ENCODE peak calls at places on chromosomes 1 and 21, in four cellular contexts. Y is HepG2, G is HCT116, H is K562. J is an unnamed sample.

GRCh38 chr1:178632619-178633018 is 92.4 kb upstream of the RALGPS2 start:
- DNase-seq in G (no peak), Y (no peak), H (no peak), J (no peak)

GRCh38 chr1:20207546-20207945 is 21.2 kb upstream of the PLA2G2C start:
- DNase-seq in Y (no peak), G (no peak), H (no peak), J (no peak)

GRCh38 chr21:37711294-37711844 is 204.9 kb downstream of the KCNJ6 start:
- DNase-seq in H (no peak), Y (no peak), G (no peak), J (no peak)

GRCh38 chr21:25735895-25736597 is 1.3 kb downstream of the GABPA start:
- DNase-seq in G (no peak), Y (peak), H (peak), J (no peak)

GRCh38 chr1:111605553-111605952 is 14.0 kb upstream of the RAP1A start:
- DNase-seq in Y (no peak), G (no peak), H (no peak), J (no peak)

GRCh38 chr1:206581571-206581981 is 30.7 kb downstream of the EIF2D start:
- DNase-seq in H (no peak), G (no peak), Y (no peak), J (no peak)

GRCh38 chr1:246658567-246658966 is 65.6 kb upstream of the SCCPDH start:
- DNase-seq in G (no peak), Y (no peak), H (no peak), J (no peak)

GRCh38 chr21:44854391-44854663 is 19.2 kb downstream of the PTTG1IP start:
- DNase-seq in Y (no peak), G (no peak), H (peak), J (no peak)

GRCh38 chr1:63615809-63616420 is 22.7 kb downstream of the PGM1 start:
- DNase-seq in H (peak), G (peak), Y (peak), J (peak)

GRCh38 chr1:94068096-94068830 is 52.7 kb downstream of the ABCA4 start:
- DNase-seq in H (no peak), G (peak), Y (peak), J (no peak)

GRCh38 chr1:110921953-110922352 is 41.8 kb downstream of the LRIF1 start:
- DNase-seq in H (no peak), Y (no peak), G (no peak), J (no peak)

GRCh38 chr1:168008595-168008994 is 71.7 kb upstream of the MPC2 start:
- DNase-seq in G (no peak), Y (no peak), H (no peak), J (no peak)

GRCh38 chr1:18882511-18882910 is 19.8 kb downstream of the ALDH4A1 start:
- DNase-seq in G (no peak), Y (no peak), H (no peak), J (no peak)

GRCh38 chr1:192545781-192546521 is 29.6 kb upstream of the RGS1 start:
- DNase-seq in Y (no peak), H (no peak), G (no peak), J (peak)

GRCh38 chr1:65330822-65331221 is 21.5 kb downstream of the DNAJC6 start:
- DNase-seq in H (no peak), Y (no peak), G (no peak), J (no peak)

GRCh38 chr21:37751268-37751975 is 164.8 kb downstream of the KCNJ6 start:
- DNase-seq in H (no peak), G (no peak), Y (peak), J (no peak)

GRCh38 chr1:21781971-21782867 is 730 bp downstream of the USP48 start:
- DNase-seq in H (peak), Y (peak), G (no peak), J (peak)

GRCh38 chr1:180376253-180376652 is 126.1 kb downstream of the ACBD6 start:
- DNase-seq in Y (no peak), H (no peak), G (no peak), J (no peak)

GRCh38 chr1:84582802-84583587 is 8.8 kb upstream of the CTBS start:
- DNase-seq in G (no peak), H (peak), Y (peak), J (no peak)

GRCh38 chr1:43153443-43153842 is 18.6 kb downstream of the EBNA1BP2 start:
- DNase-seq in Y (no peak), G (no peak), H (no peak), J (no peak)

GRCh38 chr21:37601915-37602314 is 235.3 kb downstream of the DYRK1A start:
- DNase-seq in H (no peak), G (no peak), Y (no peak), J (no peak)

GRCh38 chr21:41778974-41779600 is 12.2 kb upstream of the RIPK4 start:
- DNase-seq in G (no peak), H (no peak), Y (peak), J (no peak)

GRCh38 chr1:15799004-15799867 is 8.2 kb downstream of the UQCRHL start:
- DNase-seq in H (peak), G (peak), Y (peak), J (no peak)

GRCh38 chr1:164740021-164740526 is 181.1 kb downstream of the PBX1 start:
- DNase-seq in G (no peak), H (no peak), Y (no peak), J (no peak)

GRCh38 chr21:45074048-45074817 is at the start of gene ADARB1:
- DNase-seq in H (peak), Y (peak), G (no peak), J (no peak)

GRCh38 chr1:21966247-21967000 is 10.4 kb upstream of the CELA3B start:
- DNase-seq in G (no peak), Y (peak), H (no peak), J (no peak)

GRCh38 chr1:94734963-94735899 is 84.9 kb upstream of the SLC44A3 start:
- DNase-seq in Y (no peak), G (no peak), H (peak), J (no peak)

GRCh38 chr1:42295816-42296215 is 39.2 kb downstream of the FOXJ3 start:
- DNase-seq in G (no peak), H (no peak), Y (no peak), J (no peak)

GRCh38 chr1:1306070-1306660 is 1.6 kb downstream of the ACAP3 start:
- DNase-seq in G (no peak), H (peak), Y (peak), J (no peak)

GRCh38 chr1:232503497-232503896 is 126.4 kb downstream of the SIPA1L2 start:
- DNase-seq in Y (no peak), G (no peak), H (no peak), J (no peak)

GRCh38 chr21:33824156-33824941 is 91.3 kb downstream of the ATP5PO start:
- DNase-seq in Y (no peak), G (no peak), H (no peak), J (no peak)

GRCh38 chr21:10272216-10272615 is 249.2 kb upstream of the TPTE start:
- DNase-seq in G (no peak), Y (peak), H (no peak), J (no peak)

GRCh38 chr1:7382971-7383370 is 388.1 kb upstream of the VAMP3 start:
- DNase-seq in G (no peak), H (no peak), Y (no peak), J (no peak)

GRCh38 chr21:27023186-27023585 is 56.3 kb upstream of the ADAMTS5 start:
- DNase-seq in G (no peak), Y (no peak), H (no peak), J (no peak)

GRCh38 chr1:59029366-59029765 is 245.5 kb upstream of the JUN start:
- DNase-seq in H (no peak), Y (no peak), G (no peak), J (no peak)

GRCh38 chr1:19563336-19564097 is 78.2 kb upstream of the CAPZB start:
- DNase-seq in H (no peak), Y (no peak), G (no peak), J (no peak)

GRCh38 chr1:43774359-43774758 is 67.0 kb downstream of the ST3GAL3 start:
- DNase-seq in H (no peak), Y (no peak), G (no peak), J (no peak)

GRCh38 chr21:37322084-37322483 is 44.5 kb upstream of the DYRK1A start:
- DNase-seq in G (no peak), Y (no peak), H (no peak), J (no peak)

GRCh38 chr1:155871390-155871789 is 12.0 kb downstream of the SYT11 start:
- DNase-seq in G (no peak), H (no peak), Y (no peak), J (no peak)

GRCh38 chr1:235652364-235652763 is 2.8 kb upstream of the GNG4 start:
- DNase-seq in H (no peak), G (no peak), Y (no peak), J (no peak)
- TF ChIP-seq SRF in H (no peak), G (no peak), Y (no peak), J (no peak)

DNA sequence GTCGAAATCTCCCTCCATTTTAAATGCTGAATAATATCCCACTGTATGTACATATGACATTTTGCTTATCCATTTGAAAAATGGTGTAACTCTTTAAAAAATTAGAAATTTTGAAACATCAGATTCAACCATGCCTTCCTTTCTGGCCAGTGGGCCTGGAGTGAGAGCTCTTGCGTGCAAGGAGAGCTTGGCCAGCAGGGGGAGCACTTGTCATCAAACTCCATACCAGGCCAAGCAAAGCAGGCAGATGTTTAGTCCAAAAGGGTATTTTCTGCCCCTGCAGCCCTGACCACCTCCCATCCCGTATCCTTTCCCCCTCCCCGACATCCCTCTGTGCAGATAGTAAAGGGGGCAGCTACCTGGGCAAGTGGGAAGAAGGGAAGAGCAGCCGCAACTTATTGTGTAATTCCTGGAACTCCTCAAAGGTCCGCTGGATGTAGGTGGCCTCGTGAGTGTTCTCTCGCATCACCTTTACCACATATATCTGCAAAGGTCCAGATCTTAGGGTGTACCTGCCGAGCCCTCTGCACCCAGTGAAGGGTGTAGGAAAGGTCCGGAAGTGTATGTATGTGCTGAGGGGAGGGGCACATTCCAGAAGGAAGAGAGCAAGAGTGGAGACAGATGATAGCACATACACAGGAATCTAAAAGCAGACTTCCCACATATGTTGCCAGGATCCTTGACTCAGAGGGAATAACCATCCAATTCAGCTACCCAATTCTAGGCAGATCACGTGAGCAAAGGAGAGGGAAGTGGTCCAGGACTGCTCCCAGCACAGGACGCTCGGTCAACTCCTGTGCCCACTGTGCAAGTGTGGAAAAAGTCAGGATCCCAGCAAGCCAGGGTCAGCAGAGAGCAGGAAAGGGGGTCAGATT is 19.9 kb upstream of the PPP1R15B start:
- DNase-seq in H (peak), Y (peak), G (no peak), J (no peak)
- TF ChIP-seq SRF in H (no peak), Y (no peak), G (no peak), J (no peak)

DNA sequence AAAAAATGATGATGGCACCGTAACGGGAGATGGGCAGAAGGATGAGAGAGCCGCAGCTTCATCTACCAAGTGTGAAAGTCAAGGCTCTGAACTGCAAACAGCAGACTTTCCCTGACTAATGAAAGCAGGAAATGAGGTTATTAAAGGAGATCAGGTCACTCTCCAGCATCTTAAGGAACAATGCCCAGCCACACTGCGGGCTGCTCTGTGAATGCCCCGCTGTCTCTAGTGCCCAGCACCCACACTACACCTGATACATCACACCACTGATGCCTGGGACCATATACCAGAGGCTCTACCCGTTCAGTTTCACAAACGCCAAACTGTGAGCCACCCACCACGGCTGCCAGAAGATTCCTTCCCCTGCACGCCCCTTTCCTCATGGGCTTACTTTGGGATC is 72.2 kb downstream of the MIS18A start:
- DNase-seq in G (no peak), H (no peak), Y (no peak), J (no peak)
- TF ChIP-seq SRF in G (no peak), H (no peak), Y (no peak), J (no peak)

DNA sequence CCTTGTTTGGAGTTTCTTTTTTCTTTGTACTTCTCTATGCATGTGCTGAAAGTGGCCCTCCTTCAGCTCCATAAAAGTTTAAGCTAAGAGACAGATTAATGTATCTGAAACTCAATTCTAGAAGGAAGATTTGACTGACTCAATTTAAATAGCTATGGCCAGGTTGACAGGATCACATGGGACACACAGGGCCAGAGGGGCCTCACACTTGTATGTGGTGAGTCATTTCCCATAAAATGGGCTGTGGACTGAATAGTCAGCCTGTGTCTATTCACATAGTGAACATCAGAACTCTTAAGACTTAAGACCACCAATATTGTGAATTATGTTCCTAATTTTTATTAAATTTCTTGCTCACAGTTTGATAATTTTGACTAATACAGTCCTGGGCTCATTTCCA is 45.7 kb upstream of the DEPDC1 start:
- DNase-seq in G (no peak), H (no peak), Y (no peak), J (no peak)
- TF ChIP-seq SRF in G (no peak), H (no peak), Y (no peak), J (no peak)

DNA sequence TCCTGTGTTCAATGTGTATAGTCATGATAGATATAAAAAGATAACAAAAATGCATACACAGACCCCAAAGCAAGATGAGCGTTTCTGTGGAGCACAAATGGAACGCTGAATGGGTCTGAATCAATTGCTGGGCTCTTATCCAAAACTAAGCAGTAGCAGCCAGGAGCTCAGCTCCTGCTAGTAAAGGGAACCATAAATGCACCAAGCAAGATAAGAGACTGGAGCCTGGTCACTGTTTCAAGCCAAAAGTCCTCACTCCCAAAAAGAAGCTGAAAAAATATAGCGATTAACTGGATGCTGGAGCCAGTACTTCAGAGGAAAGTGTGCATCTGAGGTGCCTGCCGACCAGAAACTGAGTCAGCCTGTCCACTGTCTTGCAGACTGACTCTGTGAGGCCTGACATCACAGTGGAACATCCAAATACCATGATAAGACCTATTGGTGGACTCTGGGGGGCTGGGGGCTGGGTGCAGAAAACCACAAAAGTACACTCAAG is 68.9 kb downstream of the LRRC8C start:
- DNase-seq in Y (no peak), H (peak), G (no peak), J (no peak)
- TF ChIP-seq SRF in Y (no peak), H (no peak), G (no peak), J (no peak)

DNA sequence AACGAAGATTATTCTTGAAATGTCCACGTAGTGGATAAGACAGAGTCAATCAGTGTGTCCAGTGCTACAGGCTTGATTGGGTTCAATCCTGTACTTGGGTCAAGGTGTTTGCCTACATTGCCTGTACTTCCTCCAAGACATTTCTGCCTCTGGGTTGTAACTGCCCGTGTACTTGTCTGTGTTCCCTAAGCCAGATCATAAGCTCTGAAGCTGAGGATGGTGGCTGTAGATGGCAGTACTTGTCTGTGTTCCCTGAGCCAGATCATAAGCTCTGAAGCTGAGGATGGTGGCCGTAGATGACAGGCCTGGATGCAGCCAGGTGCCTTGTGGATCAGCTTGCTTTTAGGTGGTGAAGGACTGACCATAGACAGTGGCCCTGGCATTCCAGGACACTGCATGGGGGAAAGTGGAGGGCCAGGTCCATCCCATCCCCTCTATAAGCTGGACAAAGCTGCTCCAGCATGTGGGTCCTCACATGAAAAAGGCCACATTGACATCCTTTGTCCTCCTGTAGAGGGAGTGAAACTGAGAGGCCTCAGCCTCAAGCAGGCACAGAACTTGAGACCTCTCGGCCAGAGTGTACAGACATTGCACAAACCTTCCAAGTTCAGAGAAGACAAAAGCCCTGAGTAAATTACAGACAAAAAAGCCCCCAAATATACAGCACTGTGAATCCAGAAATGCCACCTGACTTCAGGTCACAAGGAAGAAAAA is 2.0 kb upstream of the SRM start:
- DNase-seq in H (no peak), G (no peak), Y (no peak), J (no peak)
- TF ChIP-seq SRF in H (no peak), G (no peak), Y (no peak), J (no peak)

J was measured in GM12878.